ENCODE peak calls at places on chromosomes 13 and 19, in five cellular contexts. Y is neural progenitor cell, H is GM12878, J is PC-9, L is astrocyte. F is an unnamed sample.
A peak's percentile ranks its signal among the peaks of the same experiment; 100 is the strongest.

GRCh38 chr19:29660835-29661234 is 4.4 kb upstream of the PLEKHF1 start:
- DNase-seq in L (no peak), Y (no peak), J (no peak), H (no peak), F (no peak)

GRCh38 chr13:51451467-51452390 is 1.1 kb downstream of the INTS6 start:
- DNase-seq in J (peak; percentile 37), L (peak; percentile 41), Y (peak; percentile 93), H (no peak), F (peak; percentile 67)

GRCh38 chr19:5338661-5339469 is 1.7 kb downstream of the PTPRS start:
- DNase-seq in L (no peak), J (no peak), H (no peak), Y (peak; percentile 83), F (no peak)

GRCh38 chr13:112062619-112063308 is 4.2 kb upstream of the SOX1 start:
- DNase-seq in H (no peak), J (no peak), L (no peak), Y (peak; percentile 91), F (no peak)

GRCh38 chr13:28830580-28830979 is 10.4 kb downstream of the MTUS2 start:
- DNase-seq in L (no peak), H (no peak), J (no peak), Y (no peak), F (no peak)

GRCh38 chr13:101614491-101614890 is 162.0 kb downstream of the ITGBL1 start:
- DNase-seq in H (no peak), L (no peak), Y (peak; percentile 30), J (no peak), F (no peak)

GRCh38 chr13:61413572-61413971 is 2.1 kb downstream of the PCDH20 start:
- DNase-seq in J (no peak), H (no peak), L (no peak), Y (peak; percentile 51), F (no peak)

GRCh38 chr13:42377640-42378382 is 105.9 kb downstream of the AKAP11 start:
- DNase-seq in L (no peak), J (no peak), Y (no peak), H (peak; percentile 100), F (peak; percentile 72)

GRCh38 chr19:10828981-10829821 is 6.8 kb downstream of the TMED1 start:
- DNase-seq in H (no peak), Y (peak; percentile 27), L (no peak), J (no peak), F (no peak)

GRCh38 chr13:106112191-106112590 is 423.3 kb downstream of the EFNB2 start:
- DNase-seq in L (no peak), Y (no peak), J (no peak), H (no peak), F (no peak)

GRCh38 chr13:27352698-27353097 is 71.7 kb upstream of the GTF3A start:
- DNase-seq in Y (no peak), H (no peak), L (no peak), J (no peak), F (no peak)

GRCh38 chr19:38190061-38190460 is 34.0 kb downstream of the DPF1 start:
- DNase-seq in J (no peak), L (no peak), H (no peak), Y (no peak), F (no peak)

GRCh38 chr19:38193445-38193844 is 30.6 kb downstream of the DPF1 start:
- DNase-seq in H (no peak), J (no peak), L (no peak), Y (no peak), F (no peak)

GRCh38 chr19:38190793-38191192 is 33.2 kb downstream of the DPF1 start:
- DNase-seq in Y (no peak), H (no peak), J (no peak), L (no peak), F (no peak)

GRCh38 chr19:38194061-38194701 is 29.8 kb downstream of the DPF1 start:
- DNase-seq in H (no peak), J (no peak), L (no peak), Y (no peak), F (no peak)

GRCh38 chr19:38191747-38192146 is 32.3 kb downstream of the DPF1 start:
- DNase-seq in Y (no peak), L (no peak), J (no peak), H (no peak), F (no peak)
- H3K4me2 ChIP-seq in Y (no peak overlapping the region), L (no peak overlapping the region), J (no peak overlapping the region), H (no peak overlapping the region), F (no peak overlapping the region)

DNA sequence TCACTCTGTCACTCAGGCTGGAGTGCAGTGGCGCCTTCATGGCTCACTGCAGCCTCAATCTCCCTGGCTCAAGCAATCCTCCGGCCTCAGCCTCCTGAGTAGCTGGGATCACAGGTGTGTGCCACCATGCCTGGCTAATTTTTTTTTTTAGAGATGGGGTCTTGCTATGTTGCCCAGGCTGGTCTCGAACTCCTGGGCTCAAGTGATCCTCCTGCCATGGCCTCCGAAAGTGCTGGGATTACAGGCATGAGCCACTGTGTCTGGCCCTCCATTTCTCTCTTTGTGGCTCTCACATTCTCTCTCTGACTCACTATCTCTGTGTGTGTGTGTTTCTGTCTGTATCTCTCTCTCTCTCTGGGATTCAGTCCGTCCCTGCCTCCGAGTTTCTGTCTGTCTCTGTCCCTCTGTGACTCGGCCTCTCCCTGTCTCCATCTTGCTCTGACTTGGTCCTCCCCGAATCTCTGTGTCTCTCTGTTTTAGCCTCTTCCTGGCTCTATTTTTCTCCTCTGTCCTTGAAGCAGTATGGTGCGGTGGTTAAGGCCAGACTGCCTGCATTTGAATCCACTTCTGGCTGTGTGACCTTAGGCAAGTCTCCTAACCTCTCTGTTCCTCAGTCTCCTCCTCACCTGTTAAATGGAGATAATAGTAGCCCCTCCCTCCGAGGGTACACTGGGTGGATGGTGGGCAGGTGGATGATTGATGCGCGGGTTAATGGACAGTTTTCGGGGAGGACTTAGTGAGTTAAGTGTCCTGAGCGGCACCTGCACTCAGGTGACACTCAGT is 11.0 kb downstream of the MEIS3 start:
- DNase-seq in L (no peak), Y (no peak), J (no peak), H (no peak), F (no peak)
- TF ChIP-seq EZH2 in L (no peak), Y (no peak), J (peak; percentile 33), H (no peak), F (no peak)

DNA sequence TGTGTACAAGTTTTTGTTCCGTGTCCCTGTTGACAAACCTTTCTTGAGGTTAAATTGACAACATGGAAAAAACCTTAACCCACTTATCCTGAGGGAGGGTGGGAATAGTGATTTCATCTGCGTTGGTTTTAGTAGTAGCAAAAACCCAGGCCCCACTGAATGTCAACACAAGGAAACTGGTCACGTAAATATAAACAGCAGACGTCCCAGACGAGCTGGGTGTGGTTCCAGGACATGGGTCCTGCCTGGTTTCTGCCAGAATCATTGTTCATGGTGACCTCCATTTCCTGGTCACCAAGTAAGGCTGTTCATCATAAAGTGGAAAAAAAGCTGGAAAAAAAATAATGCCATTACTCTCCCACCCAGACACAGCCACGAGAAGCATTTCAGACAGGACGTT is 16.9 kb upstream of the F2RL3 start:
- DNase-seq in H (no peak), L (no peak), Y (no peak), J (no peak), F (no peak)
- H3K27ac ChIP-seq in H (no peak overlapping the region), L (no peak overlapping the region), Y (no peak overlapping the region), J (no peak overlapping the region), F (no peak overlapping the region)

DNA sequence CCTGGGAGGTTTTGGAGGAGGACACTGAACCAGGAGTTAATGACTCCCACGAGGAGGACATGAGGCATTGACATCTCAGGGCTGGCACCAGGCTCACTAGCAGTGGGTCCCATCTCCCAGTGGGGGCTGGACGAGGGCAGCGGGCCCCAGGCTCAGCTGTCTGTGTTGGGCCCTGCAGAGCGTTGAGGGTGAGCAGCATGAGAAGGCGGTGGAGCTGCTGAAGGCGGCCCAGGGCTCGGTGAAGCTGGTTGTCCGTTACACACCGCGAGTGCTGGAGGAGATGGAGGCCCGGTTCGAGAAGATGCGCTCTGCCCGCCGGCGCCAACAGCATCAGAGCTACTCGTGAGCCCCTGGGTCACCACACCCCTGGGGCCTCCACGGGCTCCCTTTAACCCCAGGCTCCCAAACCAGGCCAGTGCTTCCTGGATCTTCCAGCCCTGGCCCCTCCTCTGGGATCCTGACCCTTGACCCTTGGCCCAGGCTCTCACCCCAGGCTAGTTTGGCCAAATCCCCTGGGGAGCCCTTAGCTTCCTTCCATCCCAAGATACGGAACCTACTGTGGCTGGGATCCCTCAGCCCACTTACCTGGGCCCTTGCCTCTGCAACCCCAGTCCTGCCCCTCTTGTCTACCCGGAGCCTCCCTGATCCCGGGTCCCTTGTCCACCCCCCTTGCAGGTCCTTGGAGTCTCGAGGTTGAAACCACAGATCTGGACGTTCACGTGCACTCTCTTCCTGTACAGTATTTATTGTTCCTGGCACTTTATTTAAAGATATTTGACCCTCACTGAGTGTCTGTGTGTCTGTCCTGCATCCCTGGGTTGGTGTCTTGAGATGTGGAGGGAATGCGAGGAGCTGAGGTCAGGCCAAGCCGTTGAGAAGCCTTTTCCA is 1.0 kb downstream of the C19orf73 start:
- DNase-seq in L (no peak), Y (no peak), J (no peak), H (no peak), F (no peak)
- H3K4me2 ChIP-seq in L (peak overlapping the region; percentile 94), Y (peak overlapping the region; percentile 76), J (peak overlapping the region; percentile 94), H (peak overlapping the region; percentile 75), F (peak overlapping the region; percentile 100)

DNA sequence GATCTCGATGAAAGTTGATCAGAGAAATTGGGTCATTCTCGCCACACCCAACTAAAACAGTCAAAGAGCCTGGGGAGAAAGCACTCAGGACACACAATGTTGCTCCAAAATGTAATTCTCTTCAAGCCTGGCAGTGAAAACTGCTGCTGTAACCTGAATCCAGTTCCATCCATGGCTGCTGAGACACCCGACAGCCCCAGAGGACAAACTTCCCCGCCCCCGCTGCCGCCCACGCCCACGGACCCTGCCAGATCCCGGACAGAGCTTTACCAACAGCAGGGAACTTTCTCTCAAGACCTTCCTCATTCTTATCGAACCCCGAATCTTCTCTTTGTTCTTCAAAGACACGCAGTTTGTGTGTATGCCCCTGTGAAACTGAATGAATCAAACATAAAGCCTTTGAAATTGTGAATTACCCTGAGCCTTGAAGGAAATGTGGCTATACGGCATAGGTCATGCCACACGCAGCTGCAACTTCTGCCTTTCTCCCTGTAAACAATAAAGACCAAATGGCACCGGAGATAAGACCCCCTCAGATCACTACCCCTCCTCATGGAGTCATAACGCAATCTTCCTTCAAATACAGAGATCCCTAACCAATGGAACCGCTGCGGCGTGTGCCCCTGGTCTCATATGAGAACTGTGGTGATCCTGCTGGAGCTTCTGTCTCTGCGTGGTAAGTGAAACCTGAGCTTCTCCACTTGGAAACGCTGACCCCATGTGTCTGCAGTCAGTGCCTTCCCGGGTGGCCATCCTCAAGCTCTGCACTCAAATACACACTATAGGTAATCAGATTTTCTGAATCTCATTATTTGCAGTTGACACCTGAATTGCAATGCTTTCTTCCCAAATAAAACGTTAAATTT is 4.8 kb upstream of the LAMP1 start:
- DNase-seq in J (peak; percentile 74), L (no peak), H (no peak), Y (peak; percentile 49), F (no peak)
- TF ChIP-seq EZH2 in J (no peak), L (no peak), H (no peak), Y (no peak), F (no peak)

DNA sequence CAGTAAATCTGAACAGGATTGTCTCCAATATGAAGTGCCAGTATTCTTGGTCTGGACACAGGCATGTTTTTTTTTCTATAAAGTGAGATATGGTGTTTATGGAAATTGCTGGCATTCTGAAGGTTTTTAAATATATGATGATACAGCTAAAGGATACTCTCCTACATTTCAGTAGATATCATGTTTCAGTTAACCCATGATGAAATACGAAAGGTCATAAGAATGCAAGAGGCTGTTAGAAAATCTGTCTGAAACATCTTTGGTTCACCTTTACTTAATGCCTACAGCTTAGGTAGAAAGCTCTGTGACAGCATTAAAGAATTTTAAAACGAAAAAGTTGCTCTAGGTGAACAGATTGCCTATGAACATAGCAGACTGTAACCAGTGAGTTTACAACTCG is 9.1 kb downstream of the FRY start:
- DNase-seq in J (no peak), H (no peak), L (no peak), Y (no peak), F (no peak)
- H3K27ac ChIP-seq in J (no peak overlapping the region), H (no peak overlapping the region), L (no peak overlapping the region), Y (no peak overlapping the region), F (no peak overlapping the region)